ENCODE peak calls at places on chromosomes 3 and 15, in eight cellular contexts. Q is activated CD4-positive, alpha-beta T cell treated with anti-CD3 and anti-CD28 coated beads for 36 hours; P is HTR-8/SVneo; R is stimulated activated effector memory CD8-positive, alpha-beta T cell treated with anti-CD3 and anti-CD28 coated beads, Interleukin-12 subunit alpha, Interleukin-12 subunit beta, amount 100 ng/mL, for 72 hours; Z is hepatic stellate cell; Y is fibroblast of the aortic adventitia; E is retina; S is non-pigmented ciliary epithelial cell. O is an unnamed sample.

GRCh38 chr3:143265501-143266070 is 146.0 kb downstream of the CHST2 start:
- DNase-seq in R (no peak), P (no peak), Y (peak), E (no peak), S (no peak), Q (no peak), Z (no peak), O (no peak)

GRCh38 chr3:173217127-173217526 is 76.1 kb upstream of the SPATA16 start:
- DNase-seq in R (no peak), Q (no peak), S (no peak), P (no peak), Z (no peak), E (no peak), Y (no peak), O (no peak)

GRCh38 chr15:63362196-63362595 is 19.4 kb downstream of the CA12 start:
- DNase-seq in S (no peak), Z (peak), P (no peak), Q (no peak), Y (peak), E (no peak), R (no peak), O (no peak)

GRCh38 chr3:142624725-142625440 is 28.7 kb downstream of the PLS1 start:
- DNase-seq in Y (no peak), Z (no peak), Q (no peak), S (no peak), R (no peak), P (no peak), E (no peak), O (no peak)

GRCh38 chr3:72205297-72205696 is 420.3 kb upstream of the PROK2 start:
- DNase-seq in Q (no peak), E (no peak), S (no peak), P (no peak), R (no peak), Z (no peak), Y (no peak), O (no peak)

GRCh38 chr3:65493371-65493882 is 545.3 kb downstream of the MAGI1 start:
- DNase-seq in E (no peak), R (no peak), P (no peak), Q (no peak), Y (no peak), S (no peak), Z (no peak), O (no peak)

GRCh38 chr3:64988188-64988587 is 300.4 kb upstream of the ADAMTS9 start:
- DNase-seq in S (no peak), Z (no peak), P (no peak), Y (no peak), Q (no peak), R (no peak), E (no peak), O (no peak)

GRCh38 chr3:46854543-46854942 is 8.7 kb downstream of the MYL3 start:
- DNase-seq in Q (peak), R (no peak), S (no peak), E (no peak), Z (no peak), P (no peak), Y (no peak), O (peak)

GRCh38 chr3:47340866-47341265 is 40.0 kb upstream of the PTPN23 start:
- DNase-seq in P (no peak), Q (no peak), Y (no peak), R (no peak), Z (no peak), S (no peak), E (no peak), O (no peak)

GRCh38 chr3:163315786-163316185 is 1762.5 kb downstream of the SI start:
- DNase-seq in E (no peak), P (no peak), Z (no peak), S (no peak), Y (no peak), Q (no peak), R (no peak), O (no peak)

O was measured in ovary.